ENCODE peak calls at places on chromosomes 5 and 9, in four cellular contexts. D is HepG2, A is GM12878, V is K562. Q is an unnamed sample.

GRCh38 chr5:138331449-138332368 is at the start of gene CDC25C:
- DNase-seq in A (peak), D (peak), V (peak), Q (peak)

GRCh38 chr5:129909225-129909624 is 5.0 kb downstream of the CHSY3 start:
- DNase-seq in D (no peak), A (no peak), V (no peak), Q (no peak)

GRCh38 chr5:95812100-95812472 is 10.4 kb downstream of the GLRX start:
- DNase-seq in A (no peak), V (peak), D (peak), Q (no peak)

GRCh38 chr5:175821790-175822211 is 49.6 kb upstream of the CPLX2 start:
- DNase-seq in A (no peak), V (no peak), D (no peak), Q (peak)

GRCh38 chr5:33828611-33829286 is 63.0 kb downstream of the ADAMTS12 start:
- DNase-seq in D (no peak), V (no peak), A (no peak), Q (no peak)

GRCh38 chr5:68066277-68066955 is 149.1 kb upstream of the PIK3R1 start:
- DNase-seq in A (no peak), V (no peak), D (no peak), Q (no peak)

GRCh38 chr9:131530546-131530929 is 525 bp downstream of the UCK1 start:
- DNase-seq in V (peak), A (no peak), D (peak), Q (no peak)

GRCh38 chr9:122176916-122177315 is 17.2 kb downstream of the MORN5 start:
- DNase-seq in V (no peak), D (no peak), A (no peak), Q (no peak)

GRCh38 chr9:134633362-134634142 is 8.1 kb upstream of the COL5A1 start:
- DNase-seq in D (no peak), V (no peak), A (no peak), Q (no peak)

DNA sequence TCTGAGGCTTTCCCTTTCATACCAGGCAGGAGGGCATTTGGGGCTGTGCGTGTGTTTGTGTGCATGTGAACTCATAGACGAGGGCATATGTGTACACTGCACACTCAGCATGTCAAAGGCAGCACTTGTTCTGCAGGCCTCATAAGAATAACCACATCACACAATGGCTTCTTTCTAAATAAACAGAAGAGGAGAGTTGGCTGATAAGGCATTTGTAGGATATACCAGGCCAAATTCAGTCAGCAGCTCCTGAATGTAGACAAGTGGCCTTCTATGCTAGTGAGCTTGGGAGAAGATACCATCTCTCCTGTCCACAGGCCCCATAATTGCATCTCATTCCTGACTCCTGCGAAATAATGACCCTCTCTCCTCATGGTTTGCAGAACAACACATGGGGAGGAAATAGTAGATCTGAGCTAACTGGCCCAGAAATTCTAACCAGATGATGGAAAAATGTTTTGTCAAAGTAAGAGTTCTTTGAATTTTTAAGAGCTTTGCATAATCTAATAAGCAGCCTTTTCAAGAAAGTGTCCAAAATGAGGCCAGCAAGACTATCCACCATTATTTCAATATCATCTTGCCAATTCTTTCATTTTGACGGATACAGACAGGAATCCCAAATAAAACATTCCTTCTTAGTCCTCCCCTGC is 60.5 kb upstream of the GAS1 start:
- DNase-seq in V (no peak), D (no peak), A (no peak), Q (no peak)
- TF ChIP-seq ZBTB33 in V (no peak), D (no peak), A (no peak), Q (no peak)

DNA sequence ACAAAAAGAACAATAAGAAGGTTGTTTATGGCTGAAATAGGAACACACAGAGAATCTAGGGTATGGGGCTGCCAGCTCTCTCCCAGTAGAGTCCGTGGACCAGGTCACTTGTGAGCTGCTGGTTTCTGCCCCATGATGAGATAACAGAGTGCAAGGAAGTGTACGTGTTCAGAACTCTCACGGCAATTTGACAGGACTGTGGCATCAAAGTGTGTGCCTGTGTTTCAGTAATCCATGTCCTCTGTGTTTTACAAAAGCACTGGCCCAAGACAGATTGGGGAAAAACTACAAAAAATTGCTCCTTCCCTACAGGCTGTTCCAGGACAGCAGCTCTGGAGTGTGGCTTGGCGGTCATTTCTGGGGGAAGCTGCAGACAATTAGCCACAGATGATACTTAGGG is 184.6 kb downstream of the AUH start:
- DNase-seq in V (no peak), D (no peak), A (no peak), Q (no peak)
- TF ChIP-seq ATF3 in V (no peak), D (no peak), A (no peak), Q (no peak)

GRCh38 chr9:106947097-106947496 is 84.1 kb downstream of the ZNF462 start:
- DNase-seq in D (no peak), A (no peak), V (no peak), Q (no peak)

GRCh38 chr9:106945727-106946690 is 83.0 kb downstream of the ZNF462 start:
- DNase-seq in A (no peak), D (no peak), V (no peak), Q (no peak)

GRCh38 chr9:106953166-106953565 is 90.2 kb downstream of the ZNF462 start:
- DNase-seq in V (no peak), A (no peak), D (no peak), Q (no peak)

GRCh38 chr9:106941901-106942300 is 78.9 kb downstream of the ZNF462 start:
- DNase-seq in D (no peak), V (no peak), A (no peak), Q (no peak)

DNA sequence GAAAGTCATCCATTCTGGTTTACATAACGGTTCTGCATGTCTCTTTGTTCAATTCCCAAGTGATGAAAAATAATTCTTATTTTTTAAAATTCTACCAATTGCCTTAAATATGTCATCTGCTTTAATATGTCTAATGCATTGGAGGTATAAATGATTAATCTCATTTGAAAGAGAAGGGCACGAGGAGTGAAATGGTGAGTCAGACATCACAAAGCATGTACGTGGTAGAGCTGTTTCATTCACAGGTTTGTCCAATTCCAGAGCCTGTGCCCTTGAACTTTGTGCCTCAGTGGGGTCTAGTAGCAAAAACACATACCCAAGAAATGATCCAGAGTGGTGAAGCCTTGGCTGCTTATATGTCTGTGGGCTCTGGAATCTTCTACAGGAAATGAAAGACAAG is 84.5 kb downstream of the ZNF462 start:
- DNase-seq in A (no peak), D (no peak), V (no peak), Q (no peak)
- TF ChIP-seq ZBTB33 in A (no peak), D (no peak), V (no peak), Q (no peak)

GRCh38 chr5:76305264-76305663 is 97.8 kb upstream of the IQGAP2 start:
- DNase-seq in A (no peak), V (no peak), D (no peak), Q (no peak)
- TF ChIP-seq ATF3 in A (no peak), V (no peak), D (no peak), Q (no peak)

GRCh38 chr5:172481011-172481410 is 26.7 kb upstream of the SH3PXD2B start:
- DNase-seq in A (no peak), V (no peak), D (peak), Q (no peak)

GRCh38 chr5:172484664-172485063 is 30.3 kb upstream of the SH3PXD2B start:
- DNase-seq in A (no peak), D (no peak), V (no peak), Q (no peak)

GRCh38 chr5:172479784-172480115 is 25.4 kb upstream of the SH3PXD2B start:
- DNase-seq in V (no peak), A (no peak), D (no peak), Q (no peak)

GRCh38 chr5:172479034-172479783 is 24.9 kb upstream of the SH3PXD2B start:
- DNase-seq in A (peak), V (peak), D (peak), Q (peak)

DNA sequence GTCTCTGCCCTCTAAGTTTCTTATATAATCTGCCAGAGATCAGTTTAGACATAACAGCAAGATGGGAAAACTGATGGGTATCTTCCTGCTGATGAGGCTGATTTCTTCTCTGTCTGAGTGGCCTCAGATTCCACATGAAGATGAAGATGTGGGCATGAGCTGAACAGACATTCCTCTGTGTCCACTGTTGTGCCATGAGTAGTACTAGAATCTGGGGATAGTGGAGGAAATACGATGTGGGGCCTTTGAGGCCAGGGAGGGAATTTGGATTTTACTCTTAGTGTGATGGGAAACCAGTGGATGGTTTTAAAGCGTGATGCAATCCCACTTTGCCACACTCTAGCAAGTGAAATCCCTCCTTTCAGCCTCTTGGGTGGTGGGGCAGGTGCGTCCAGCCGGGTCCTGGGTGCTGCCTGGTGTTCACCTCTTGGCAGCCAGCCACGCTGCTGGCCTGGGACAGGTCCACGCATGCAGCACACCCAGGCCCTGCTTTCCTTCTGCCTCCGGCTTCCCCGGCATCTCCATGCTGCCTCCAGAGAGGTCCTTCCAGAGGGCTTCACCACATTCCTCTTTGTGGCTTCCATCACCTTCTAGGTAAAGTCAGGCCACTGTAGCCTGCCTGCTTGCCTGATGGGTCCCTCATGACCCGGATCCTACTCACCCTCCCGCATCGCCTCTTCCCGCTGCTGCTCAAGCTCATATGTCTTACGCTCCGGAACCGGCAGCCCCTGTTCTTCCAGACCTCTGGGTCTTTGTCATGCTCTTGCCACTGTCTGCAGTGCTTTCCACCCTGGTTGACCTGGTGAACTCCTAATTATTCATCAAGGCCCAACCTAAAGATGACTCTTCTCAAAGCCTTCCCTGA is 28.1 kb upstream of the SH3PXD2B start:
- DNase-seq in A (no peak), V (no peak), D (no peak), Q (no peak)
- TF ChIP-seq ZBTB33 in A (no peak), V (no peak), D (no peak), Q (no peak)

GRCh38 chr5:17308326-17309065 is 91.1 kb downstream of the BASP1 start:
- DNase-seq in A (no peak), V (no peak), D (no peak), Q (no peak)
- TF ChIP-seq ATF3 in A (no peak), V (no peak), D (no peak), Q (no peak)

GRCh38 chr9:6873862-6874261 is 116.1 kb downstream of the KDM4C start:
- DNase-seq in V (no peak), A (no peak), D (no peak), Q (no peak)
- TF ChIP-seq ZBTB33 in V (no peak), A (no peak), D (no peak), Q (no peak)

GRCh38 chr9:69584746-69585145 is 87.4 kb downstream of the APBA1 start:
- DNase-seq in A (no peak), V (no peak), D (no peak), Q (no peak)
- TF ChIP-seq ATF3 in A (no peak), V (no peak), D (no peak), Q (no peak)

Q was measured in HCT116.